ENCODE peak calls at places on chromosomes 6 and 20, in eight cellular contexts. Z, J, G, P, T, Y, E and U are unnamed samples.

GRCh38 chr6:105504660-105505059 is 101.8 kb upstream of the PREP start:
- DNase-seq in Z (no peak), P (no peak), Y (no peak), T (no peak), J (no peak), G (no peak), E (no peak), U (no peak)

GRCh38 chr20:35518975-35519374 is 10.5 kb downstream of the C20orf173 start:
- DNase-seq in Z (no peak), Y (no peak), T (no peak), E (no peak), J (no peak), G (no peak), P (no peak), U (no peak)

GRCh38 chr6:11381801-11382513 is 149.5 kb upstream of the NEDD9 start:
- DNase-seq in Z (no peak), P (no peak), E (no peak), T (peak), G (peak), J (no peak), Y (no peak), U (no peak)

GRCh38 chr6:155867682-155868081 is 412.0 kb upstream of the NOX3 start:
- DNase-seq in Z (no peak), T (no peak), G (no peak), E (no peak), Y (no peak), J (no peak), P (peak), U (no peak)

GRCh38 chr6:170144952-170145587 is 145.8 kb downstream of the DLL1 start:
- DNase-seq in E (no peak), Z (no peak), G (no peak), Y (no peak), J (peak), T (no peak), P (no peak), U (no peak)

GRCh38 chr6:166056637-166057036 is 111.0 kb downstream of the TBXT start:
- DNase-seq in T (no peak), G (peak), Y (peak), J (no peak), E (peak), Z (no peak), P (no peak), U (no peak)

GRCh38 chr6:170051229-170052172 is 239.4 kb downstream of the DLL1 start:
- DNase-seq in P (no peak), Y (no peak), T (no peak), G (no peak), J (no peak), Z (no peak), E (no peak), U (no peak)

GRCh38 chr6:156687875-156688549 is 89.2 kb upstream of the ARID1B start:
- DNase-seq in J (peak), Z (no peak), E (peak), Y (peak), G (peak), P (peak), T (no peak), U (no peak)

GRCh38 chr20:54525906-54526596 is 50.7 kb downstream of the DOK5 start:
- DNase-seq in Z (no peak), J (no peak), E (no peak), P (no peak), G (no peak), T (no peak), Y (no peak), U (no peak)

GRCh38 chr6:144447487-144447886 is 162.4 kb downstream of the UTRN start:
- DNase-seq in Y (peak), E (peak), J (peak), T (no peak), P (no peak), Z (no peak), G (no peak), U (no peak)

DNA sequence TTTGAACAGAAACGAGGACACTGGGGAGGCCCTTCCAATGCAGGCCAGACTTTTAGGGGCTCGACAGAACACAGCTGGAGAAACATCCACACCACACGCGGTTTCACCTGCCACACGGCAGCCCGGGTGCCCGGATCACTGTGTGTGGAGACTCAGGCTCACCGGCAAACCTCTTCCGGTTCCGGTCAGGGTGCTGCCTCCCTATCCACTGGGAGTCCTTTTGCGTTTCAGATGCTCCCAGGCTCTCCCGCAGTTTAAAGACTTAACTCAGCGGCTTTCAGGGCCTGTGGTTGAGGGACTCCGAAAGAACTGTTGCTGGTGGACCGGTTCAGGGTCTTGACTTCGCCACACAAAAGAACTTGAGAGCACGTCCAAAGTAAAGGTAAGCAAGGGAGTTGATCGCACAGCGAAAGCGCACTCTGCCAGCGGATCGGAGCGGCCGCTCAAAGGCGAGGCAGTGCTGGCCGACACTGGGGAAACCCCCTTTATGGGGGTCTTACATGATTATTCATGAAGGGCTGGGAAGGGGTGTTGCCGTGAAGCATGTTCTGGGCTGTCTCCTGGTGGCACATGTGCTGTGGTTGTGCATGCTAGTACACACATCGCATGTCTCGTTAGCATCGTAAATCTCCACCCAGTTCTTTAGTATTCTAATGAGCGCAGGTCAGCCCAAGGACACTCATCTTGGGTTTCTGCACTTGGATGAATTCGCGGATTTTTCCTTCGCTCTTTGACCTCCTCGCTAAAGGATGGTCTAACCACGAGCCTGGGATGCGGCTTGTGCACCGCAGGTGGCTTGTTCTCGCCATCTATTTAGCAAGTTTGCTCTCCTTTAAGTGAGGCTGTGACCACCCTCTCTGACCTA is 180.3 kb downstream of the CDH26 start:
- DNase-seq in G (peak), P (no peak), E (peak), Z (no peak), Y (peak), T (peak), J (peak), U (peak)
- H3K4me3 ChIP-seq in G (no peak), P (no peak), E (peak), Z (no peak), Y (peak), T (peak), J (peak), U (peak)

GRCh38 chr6:99458319-99458718 is 33.2 kb upstream of the PNISR start:
- DNase-seq in E (peak), G (peak), Z (no peak), P (no peak), J (peak), T (no peak), Y (peak), U (no peak)
- TF ChIP-seq CTCF in E (peak), G (no peak), Z (no peak), P (peak), J (peak), T (no peak), Y (peak), U (peak)

GRCh38 chr20:34302723-34303528 is at the start of gene AHCY:
- DNase-seq in Y (peak), P (peak), E (peak), T (peak), Z (peak), G (peak), J (peak), U (peak)

GRCh38 chr20:34300809-34301586 is 2.2 kb downstream of the AHCY start:
- DNase-seq in P (no peak), G (no peak), E (no peak), T (no peak), Y (no peak), Z (no peak), J (no peak), U (no peak)

GRCh38 chr20:34299925-34300806 is 3.0 kb downstream of the AHCY start:
- DNase-seq in E (no peak), T (no peak), Y (peak), P (no peak), Z (no peak), J (peak), G (no peak), U (no peak)

GRCh38 chr20:34302312-34302722 is 838 bp downstream of the AHCY start:
- DNase-seq in Z (peak), E (peak), P (no peak), T (no peak), J (peak), G (no peak), Y (peak), U (no peak)

GRCh38 chr20:34301587-34302311 is 1.4 kb downstream of the AHCY start:
- DNase-seq in J (no peak), Z (no peak), T (no peak), Y (no peak), G (peak), P (no peak), E (no peak), U (no peak)
- H3K4me3 ChIP-seq in J (peak), Z (peak), T (peak), Y (peak), G (no peak), P (peak), E (peak), U (peak)

GRCh38 chr20:62900692-62901584 is 25.4 kb downstream of the DIDO1 start:
- DNase-seq in J (peak), P (no peak), E (no peak), Y (no peak), Z (peak), G (peak), T (no peak), U (no peak)
- TF ChIP-seq CTCF in J (peak), P (no peak), E (no peak), Y (peak), Z (no peak), G (no peak), T (no peak), U (peak)

GRCh38 chr20:17964632-17965031 is 4.0 kb downstream of the SNX5 start:
- DNase-seq in Y (no peak), T (no peak), G (no peak), J (no peak), Z (no peak), E (no peak), P (no peak), U (no peak)

GRCh38 chr20:17965042-17965697 is 3.4 kb downstream of the SNX5 start:
- DNase-seq in P (no peak), J (no peak), Z (no peak), E (no peak), G (no peak), T (no peak), Y (no peak), U (no peak)

GRCh38 chr20:17961600-17961965 is 7.0 kb downstream of the SNX5 start:
- DNase-seq in P (no peak), G (no peak), Z (no peak), Y (peak), J (no peak), E (peak), T (no peak), U (no peak)

GRCh38 chr20:17964073-17964472 is 4.5 kb downstream of the SNX5 start:
- DNase-seq in P (no peak), E (no peak), G (no peak), J (no peak), T (no peak), Z (no peak), Y (no peak), U (no peak)

DNA sequence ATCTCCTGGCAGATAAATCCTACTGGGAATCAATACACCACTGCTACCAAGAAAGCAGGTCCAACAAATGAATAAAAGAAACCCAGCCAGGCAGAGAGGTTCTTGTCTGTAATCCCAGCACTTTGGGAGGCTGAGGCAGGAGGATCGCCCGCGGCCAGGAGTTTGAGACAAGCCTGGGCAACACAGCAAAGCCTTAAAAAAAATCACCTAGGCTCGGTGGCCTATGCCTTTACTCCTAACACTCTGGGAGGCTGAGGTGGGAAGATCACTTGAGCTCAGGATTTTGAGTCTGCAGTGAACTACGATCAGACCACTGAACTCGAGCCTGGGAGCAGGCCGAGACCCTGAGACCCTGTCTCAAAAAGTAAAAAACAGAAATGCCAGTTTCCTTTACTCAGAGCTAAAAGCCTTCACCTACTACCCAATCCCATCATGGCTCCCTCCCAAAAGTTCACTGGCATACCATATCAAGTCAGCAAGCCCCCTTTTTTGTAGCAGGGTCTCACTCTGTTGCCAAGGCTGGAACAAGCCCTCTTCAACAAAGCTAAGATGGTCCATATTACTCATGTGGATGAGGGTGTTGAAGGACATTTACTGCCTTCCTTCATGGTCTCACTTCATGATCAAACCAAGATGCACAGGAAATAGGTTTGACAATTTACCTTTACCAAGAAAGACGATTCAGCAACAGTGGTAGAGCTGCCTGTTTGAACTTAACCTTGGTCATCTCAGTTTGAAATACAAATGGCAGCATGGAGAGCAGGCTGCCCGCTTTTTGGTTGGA is 5.3 kb downstream of the SNX5 start:
- DNase-seq in J (no peak), Z (no peak), P (no peak), T (no peak), G (no peak), Y (no peak), E (no peak), U (no peak)
- H3K4me3 ChIP-seq in J (no peak), Z (no peak), P (no peak), T (no peak), G (no peak), Y (no peak), E (no peak), U (no peak)